ENCODE peak calls at places on chromosome 21, in four cellular contexts. One of them, this sample, is unnamed.
A peak's percentile ranks its signal among the peaks of the same experiment; 100 is the strongest.

GRCh38 chr21:22758478-22758877 is 1760.3 kb downstream of the NCAM2 start:
- DNase-seq in B cell: no peak
- DNase-seq in T-cell: no peak
- DNase-seq in HEK293T: no peak
- DNase-seq in this sample: no peak

GRCh38 chr21:36125513-36126121 is 9.3 kb upstream of the CBR3 start:
- DNase-seq in HEK293T: peak; percentile 72
- DNase-seq in B cell: peak; percentile 68
- DNase-seq in T-cell: peak; percentile 60
- DNase-seq in this sample: peak; percentile 59

GRCh38 chr21:35664683-35665082 is 395.6 kb downstream of the SETD4 start:
- DNase-seq in HEK293T: no peak
- DNase-seq in B cell: no peak
- DNase-seq in T-cell: no peak
- DNase-seq in this sample: no peak

GRCh38 chr21:25858328-25858727 is 123.6 kb downstream of the GABPA start:
- DNase-seq in HEK293T: no peak
- DNase-seq in T-cell: no peak
- DNase-seq in B cell: no peak
- DNase-seq in this sample: no peak

GRCh38 chr21:46424062-46424591 is 34.6 kb upstream of the DIP2A start:
- DNase-seq in T-cell: peak; percentile 27
- DNase-seq in HEK293T: no peak
- DNase-seq in B cell: no peak
- DNase-seq in this sample: no peak

GRCh38 chr21:18349468-18349867 is 54.1 kb downstream of the TMPRSS15 start:
- DNase-seq in T-cell: no peak
- DNase-seq in HEK293T: no peak
- DNase-seq in B cell: no peak
- DNase-seq in this sample: no peak

GRCh38 chr21:45979141-45979631 is 2.4 kb upstream of the COL6A1 start:
- DNase-seq in HEK293T: no peak
- DNase-seq in T-cell: no peak
- DNase-seq in B cell: no peak
- DNase-seq in this sample: no peak

GRCh38 chr21:34630536-34631143 is 15.7 kb upstream of the RCAN1 start:
- DNase-seq in HEK293T: peak; percentile 68
- DNase-seq in B cell: peak; percentile 69
- DNase-seq in T-cell: peak; percentile 20
- DNase-seq in this sample: peak; percentile 71

GRCh38 chr21:41725421-41726021 is 41.3 kb downstream of the RIPK4 start:
- DNase-seq in T-cell: no peak
- DNase-seq in B cell: no peak
- DNase-seq in HEK293T: no peak
- DNase-seq in this sample: no peak

GRCh38 chr21:38494688-38495087 is 3.6 kb downstream of the ERG start:
- DNase-seq in HEK293T: no peak
- DNase-seq in T-cell: no peak
- DNase-seq in B cell: no peak
- DNase-seq in this sample: no peak

GRCh38 chr21:33434770-33435360 is 31.7 kb downstream of the IFNGR2 start:
- DNase-seq in T-cell: no peak
- DNase-seq in HEK293T: no peak
- DNase-seq in B cell: peak; percentile 31
- DNase-seq in this sample: peak; percentile 90

GRCh38 chr21:33875026-33875695 is 40.4 kb downstream of the ATP5PO start:
- DNase-seq in B cell: no peak
- DNase-seq in T-cell: no peak
- DNase-seq in HEK293T: no peak
- DNase-seq in this sample: no peak

GRCh38 chr21:21688877-21689276 is 690.7 kb downstream of the NCAM2 start:
- DNase-seq in T-cell: no peak
- DNase-seq in HEK293T: peak; percentile 21
- DNase-seq in B cell: no peak
- DNase-seq in this sample: peak; percentile 62

GRCh38 chr21:35106246-35106835 is 57.2 kb upstream of the RUNX1 start:
- DNase-seq in B cell: no peak
- DNase-seq in HEK293T: no peak
- DNase-seq in T-cell: no peak
- DNase-seq in this sample: peak; percentile 95

GRCh38 chr21:28856588-28857250 is 136.0 kb downstream of the LTN1 start:
- DNase-seq in T-cell: no peak
- DNase-seq in HEK293T: no peak
- DNase-seq in B cell: no peak
- DNase-seq in this sample: peak; percentile 10

GRCh38 chr21:45419162-45419561 is 14.2 kb downstream of the COL18A1 start:
- DNase-seq in T-cell: no peak
- DNase-seq in HEK293T: no peak
- DNase-seq in B cell: no peak
- DNase-seq in this sample: no peak

GRCh38 chr21:15003463-15004135 is 61.2 kb downstream of the NRIP1 start:
- DNase-seq in HEK293T: peak; percentile 43
- DNase-seq in T-cell: no peak
- DNase-seq in B cell: no peak
- DNase-seq in this sample: no peak

GRCh38 chr21:35303085-35303484 is 254.0 kb upstream of the RUNX1 start:
- DNase-seq in HEK293T: no peak
- DNase-seq in T-cell: no peak
- DNase-seq in B cell: no peak
- DNase-seq in this sample: peak; percentile 87

GRCh38 chr21:31366825-31367224 is 22.8 kb upstream of the TIAM1 start:
- DNase-seq in B cell: no peak
- DNase-seq in HEK293T: no peak
- DNase-seq in T-cell: no peak
- DNase-seq in this sample: peak; percentile 94

GRCh38 chr21:29347274-29347681 is 48.6 kb downstream of the BACH1 start:
- DNase-seq in T-cell: no peak
- DNase-seq in B cell: no peak
- DNase-seq in HEK293T: no peak
- DNase-seq in this sample: no peak

GRCh38 chr21:15620892-15621291 is 108.9 kb upstream of the USP25 start:
- DNase-seq in HEK293T: no peak
- DNase-seq in T-cell: no peak
- DNase-seq in B cell: no peak
- DNase-seq in this sample: no peak